ENCODE peak calls at places on chromosomes 5 and 9, in nine cellular contexts. M is HCT116, H is endothelial cell of umbilical vein, J is Peyer's patch, S is A549, P is stomach, L is heart left ventricle, V is spleen, R is suprapubic skin. D is an unnamed sample.

GRCh38 chr9:78685471-78685870 is 388.5 kb downstream of the PSAT1 start:
- DNase-seq in S (no peak), P (no peak), R (no peak), J (no peak), H (no peak), V (no peak), L (no peak), M (no peak), D (no peak)

GRCh38 chr9:128098936-128099931 is 28.3 kb downstream of the PTGES2 start:
- DNase-seq in H (no peak), R (no peak), P (no peak), J (peak), M (no peak), L (peak), S (no peak), V (peak), D (no peak)

GRCh38 chr5:96248152-96248551 is 184.9 kb downstream of the PCSK1 start:
- DNase-seq in S (no peak), M (no peak), H (no peak), R (no peak), J (no peak), V (no peak), P (no peak), L (no peak), D (no peak)

GRCh38 chr5:32836176-32836575 is 125.1 kb downstream of the NPR3 start:
- DNase-seq in R (no peak), M (no peak), L (no peak), P (no peak), S (peak), J (no peak), H (no peak), V (no peak), D (no peak)

GRCh38 chr9:3508531-3509374 is 17.0 kb downstream of the RFX3 start:
- DNase-seq in R (no peak), L (no peak), S (peak), J (no peak), V (no peak), P (no peak), H (peak), M (no peak), D (no peak)

GRCh38 chr5:155729684-155730059 is 597.3 kb upstream of the SGCD start:
- DNase-seq in J (no peak), L (peak), R (no peak), H (no peak), M (no peak), P (no peak), V (peak), S (no peak), D (no peak)

GRCh38 chr5:54874337-54875021 is 110.9 kb downstream of the ESM1 start:
- DNase-seq in L (no peak), S (no peak), V (no peak), R (no peak), H (peak), M (no peak), P (no peak), J (no peak), D (no peak)

GRCh38 chr5:33649801-33650482 is 209.2 kb downstream of the TARS1 start:
- DNase-seq in J (no peak), H (no peak), R (no peak), S (peak), P (no peak), V (no peak), M (no peak), L (no peak), D (no peak)

GRCh38 chr5:32625106-32625505 is 39.7 kb downstream of the SUB1 start:
- DNase-seq in H (no peak), L (no peak), J (no peak), P (no peak), M (no peak), V (no peak), R (no peak), S (no peak), D (no peak)

GRCh38 chr5:159071382-159071781 is 28.3 kb downstream of the EBF1 start:
- DNase-seq in P (no peak), L (no peak), S (no peak), M (no peak), J (no peak), H (no peak), V (no peak), R (no peak), D (no peak)

GRCh38 chr9:14080940-14081621 is 232.9 kb downstream of the NFIB start:
- DNase-seq in S (no peak), M (no peak), V (no peak), J (no peak), R (no peak), L (no peak), P (no peak), H (no peak), D (no peak)

GRCh38 chr9:12884736-12885395 is 110.0 kb downstream of the LURAP1L start:
- DNase-seq in L (no peak), P (no peak), J (no peak), H (peak), M (peak), V (no peak), S (peak), R (no peak), D (no peak)

GRCh38 chr5:180491496-180491895 is 2.7 kb upstream of the CNOT6 start:
- DNase-seq in S (peak), R (no peak), P (no peak), M (no peak), V (no peak), J (no peak), H (no peak), L (no peak), D (no peak)

GRCh38 chr9:22401671-22402070 is 45.0 kb upstream of the DMRTA1 start:
- DNase-seq in M (no peak), R (no peak), J (no peak), P (no peak), V (no peak), S (no peak), H (no peak), L (no peak), D (no peak)

GRCh38 chr5:14871573-14872069 is at the start of gene ANKH:
- DNase-seq in L (peak), J (peak), V (peak), S (peak), H (peak), M (peak), P (peak), R (peak), D (peak)

GRCh38 chr5:14871084-14871572 is 450 bp downstream of the ANKH start:
- DNase-seq in P (no peak), M (no peak), V (peak), L (peak), S (peak), H (peak), R (peak), J (peak), D (no peak)

GRCh38 chr5:14873093-14873492 is 1.5 kb upstream of the ANKH start:
- DNase-seq in R (no peak), J (no peak), H (no peak), S (no peak), M (no peak), V (no peak), L (no peak), P (no peak), D (no peak)

GRCh38 chr5:14873790-14874189 is 2.2 kb upstream of the ANKH start:
- DNase-seq in J (no peak), L (no peak), H (no peak), M (no peak), V (no peak), R (no peak), S (no peak), P (no peak), D (no peak)

GRCh38 chr5:14872070-14872989 is 752 bp upstream of the ANKH start:
- DNase-seq in V (peak), L (peak), R (peak), H (peak), P (peak), S (peak), M (no peak), J (peak), D (peak)
- TF ChIP-seq POLR2A in V (peak), L (no peak), R (no peak), H (no peak), P (no peak), S (no peak), M (no peak), J (peak), D (no peak)

GRCh38 chr5:42514759-42515158 is 91.5 kb downstream of the GHR start:
- DNase-seq in J (no peak), P (no peak), L (no peak), H (no peak), M (no peak), R (no peak), V (no peak), S (peak), D (no peak)
- TF ChIP-seq CTCF in J (no peak), P (no peak), L (no peak), H (no peak), M (peak), R (no peak), V (no peak), S (no peak), D (peak)

DNA sequence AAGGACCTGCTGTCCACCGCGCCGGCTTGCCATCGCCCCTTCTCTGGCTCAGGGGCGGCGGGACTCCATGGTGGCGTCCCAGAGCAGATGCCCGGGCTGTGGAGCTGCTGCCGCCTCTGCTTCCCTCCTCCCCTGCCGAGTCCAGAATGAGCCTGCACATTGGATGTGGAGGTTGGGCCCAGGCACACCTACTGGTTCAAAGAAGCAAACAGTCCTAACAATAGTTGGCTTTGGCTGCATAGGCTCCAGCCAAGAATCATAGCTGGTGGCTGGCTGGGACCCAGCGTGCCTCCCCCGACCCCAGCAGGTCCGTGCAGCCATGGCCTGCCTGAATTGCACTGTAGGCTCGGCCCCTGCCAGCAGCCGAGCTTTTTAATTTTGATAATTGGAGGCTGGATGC is 25.8 kb downstream of the ADAMTSL2 start:
- DNase-seq in L (no peak), R (no peak), M (no peak), V (no peak), J (no peak), P (peak), S (no peak), H (no peak), D (no peak)
- TF ChIP-seq POLR2A in L (no peak), R (no peak), M (no peak), V (no peak), J (no peak), P (no peak), S (no peak), H (no peak), D (no peak)

DNA sequence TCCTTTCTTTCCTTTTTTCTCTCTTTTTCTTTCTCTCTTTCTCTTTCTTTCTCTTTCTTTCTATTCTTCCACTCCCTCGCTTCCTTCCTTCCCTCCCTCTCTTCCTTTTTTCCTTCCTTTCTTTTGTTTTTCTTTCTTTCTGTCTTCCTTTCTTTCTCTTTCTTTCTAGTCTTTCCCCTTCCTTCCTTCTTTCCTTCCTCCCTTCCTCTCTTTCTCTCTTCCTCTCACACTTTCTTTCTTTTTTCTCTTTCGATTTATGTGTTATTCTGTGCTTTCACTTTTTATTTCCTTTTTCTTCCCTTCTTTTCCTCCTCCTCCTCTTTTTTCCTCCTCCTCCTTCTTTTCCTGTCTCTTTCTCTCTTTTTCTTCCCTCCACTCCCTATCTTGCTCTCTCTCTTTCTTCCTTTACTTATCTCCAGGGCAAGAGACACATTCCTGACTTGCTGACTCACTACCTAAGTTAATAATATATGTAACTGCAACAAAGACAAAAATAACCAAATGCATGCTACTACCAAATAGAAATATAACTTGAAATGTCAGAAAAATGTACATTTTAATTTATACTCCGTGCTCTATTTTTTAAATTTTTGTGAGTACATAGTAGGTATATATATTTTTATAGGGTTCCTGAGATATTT is 445.5 kb downstream of the GABRG2 start:
- DNase-seq in J (no peak), L (no peak), P (no peak), R (no peak), V (no peak), M (no peak), H (no peak), S (no peak), D (no peak)
- TF ChIP-seq CTCF in J (no peak), L (no peak), P (no peak), R (no peak), V (no peak), M (no peak), H (no peak), S (no peak), D (no peak)

DNA sequence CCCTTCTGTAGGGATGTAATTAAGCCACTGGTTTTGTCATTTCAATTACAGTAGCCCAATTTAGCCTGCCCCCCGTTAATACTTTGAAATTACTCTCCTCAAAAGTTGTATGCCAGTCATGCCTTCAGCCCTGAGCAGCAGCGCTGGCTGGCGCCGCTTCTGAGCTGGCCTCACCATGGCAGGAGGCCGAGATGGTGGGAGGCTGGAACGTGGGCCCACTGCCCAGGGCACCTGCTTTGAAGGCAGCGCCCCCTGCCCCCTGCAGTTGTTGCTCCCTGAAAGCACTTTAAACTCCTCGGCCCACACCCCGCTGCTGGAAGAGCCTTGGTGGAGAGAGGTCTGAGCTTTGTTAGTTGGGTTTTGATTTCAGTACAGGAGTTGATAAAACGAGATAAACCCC is 9.2 kb downstream of the MVB12B start:
- DNase-seq in L (no peak), S (no peak), R (no peak), V (no peak), M (no peak), P (no peak), H (peak), J (no peak), D (no peak)
- TF ChIP-seq POLR2A in L (no peak), S (no peak), R (no peak), V (no peak), M (no peak), P (no peak), H (no peak), J (no peak), D (no peak)

GRCh38 chr5:163503106-163504090 is 2.0 kb upstream of the MAT2B start:
- DNase-seq in J (peak), S (peak), H (peak), V (peak), R (no peak), M (peak), L (peak), P (peak), D (no peak)
- TF ChIP-seq CTCF in J (no peak), S (peak), H (peak), V (no peak), R (no peak), M (peak), L (peak), P (no peak), D (peak)

DNA sequence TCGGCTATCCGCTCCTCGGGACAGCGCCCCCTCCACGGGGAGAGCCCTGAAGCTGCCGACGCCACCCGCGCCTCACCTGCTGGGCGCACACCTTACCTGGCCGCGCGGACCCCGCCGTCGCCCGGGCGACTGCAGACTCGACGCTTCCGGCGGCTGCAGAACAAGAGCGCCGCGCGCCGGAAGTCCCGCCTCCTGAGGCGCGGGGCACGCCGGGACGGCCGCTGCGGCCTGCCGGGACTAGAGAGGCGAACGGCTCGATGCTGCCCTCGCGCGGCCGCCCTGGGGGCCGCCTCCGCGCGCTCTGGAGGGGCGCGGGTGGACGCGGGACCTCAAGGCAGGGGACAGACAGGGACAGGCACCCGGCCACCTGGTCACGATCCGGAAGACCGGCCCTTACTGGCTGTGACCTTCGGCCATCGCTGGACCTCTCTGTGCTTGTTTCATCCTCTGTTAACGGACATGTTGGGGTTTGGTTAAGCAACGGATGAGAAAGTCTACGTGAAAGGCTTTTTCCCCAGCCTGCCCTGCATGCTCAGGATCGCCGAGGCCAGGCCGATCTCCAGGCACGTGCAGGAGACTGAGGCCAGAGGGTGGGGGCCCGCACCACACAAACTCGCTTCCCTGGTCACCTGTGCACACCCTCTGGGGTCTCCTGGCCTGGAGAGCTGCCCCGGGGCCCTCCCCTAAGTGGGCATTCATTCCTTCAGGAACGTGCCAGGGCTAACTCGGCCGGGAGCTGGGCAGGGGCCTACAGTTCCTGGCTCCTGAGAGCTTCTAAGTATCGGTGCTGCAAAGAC is at the start of gene SNAPC4:
- DNase-seq in H (peak), V (peak), J (peak), R (peak), P (peak), M (peak), S (peak), L (peak), D (peak)
- TF ChIP-seq POLR2A in H (peak), V (peak), J (peak), R (no peak), P (no peak), M (peak), S (peak), L (no peak), D (no peak)